ENCODE peak calls at places on chromosomes 12 and 14, in seven cellular contexts. O, K, N, Z, J, M and D are unnamed samples.

GRCh38 chr12:79818856-79819255 is 116.0 kb downstream of the PPP1R12A start:
- DNase-seq in Z (no peak), N (no peak), K (no peak), M (no peak), J (no peak), O (no peak), D (no peak)

GRCh38 chr12:12717586-12718381 is 616 bp downstream of the CDKN1B start:
- DNase-seq in K (peak), O (peak), Z (no peak), M (peak), J (peak), N (peak), D (no peak)

GRCh38 chr14:100761481-100761880 is 34.8 kb downstream of the DLK1 start:
- DNase-seq in M (no peak), N (no peak), Z (peak), J (no peak), O (peak), K (no peak), D (no peak)

GRCh38 chr14:103199141-103199540 is 75.9 kb downstream of the TNFAIP2 start:
- DNase-seq in O (no peak), K (no peak), Z (peak), N (no peak), M (peak), J (no peak), D (no peak)

GRCh38 chr14:104933721-104934379 is 9.2 kb downstream of the PLD4 start:
- DNase-seq in O (no peak), Z (no peak), N (peak), J (no peak), K (no peak), M (no peak), D (peak)

GRCh38 chr14:73235531-73236155 is 1.7 kb upstream of the PAPLN start:
- DNase-seq in Z (no peak), M (no peak), K (peak), O (peak), J (peak), N (peak), D (peak)

GRCh38 chr12:27530157-27530922 is 6.3 kb downstream of the PPFIBP1 start:
- DNase-seq in M (peak), J (peak), K (no peak), N (no peak), O (no peak), Z (peak), D (no peak)

GRCh38 chr12:103877934-103878510 is 37.0 kb upstream of the NT5DC3 start:
- DNase-seq in Z (peak), N (peak), M (peak), O (peak), K (peak), J (peak), D (peak)

GRCh38 chr12:4267904-4268548 is 5.5 kb upstream of the CCND2 start:
- DNase-seq in J (no peak), Z (no peak), M (no peak), O (peak), N (no peak), K (no peak), D (no peak)

GRCh38 chr12:84136862-84137367 is 775.7 kb downstream of the SLC6A15 start:
- DNase-seq in O (peak), M (no peak), N (no peak), K (no peak), Z (peak), J (no peak), D (no peak)

GRCh38 chr14:75205586-75205985 is 29.2 kb upstream of the TMED10 start:
- DNase-seq in O (peak), N (no peak), J (no peak), Z (peak), K (no peak), M (peak), D (no peak)

GRCh38 chr12:81627336-81628189 is 131.6 kb downstream of the PPFIA2 start:
- DNase-seq in J (peak), K (no peak), M (peak), N (no peak), Z (peak), O (peak), D (peak)

GRCh38 chr14:74804219-74804825 is 41.2 kb downstream of the YLPM1 start:
- DNase-seq in M (peak), K (no peak), N (no peak), O (peak), Z (peak), J (peak), D (peak)

GRCh38 chr12:117047810-117048584 is 51.2 kb downstream of the TESC start:
- DNase-seq in N (no peak), M (no peak), O (peak), Z (peak), J (peak), K (no peak), D (no peak)

GRCh38 chr14:64137657-64138290 is 156.4 kb downstream of the ESR2 start:
- DNase-seq in O (peak), K (no peak), J (peak), N (no peak), Z (peak), M (no peak), D (no peak)

GRCh38 chr12:180445-180844 is 33.5 kb downstream of the SLC6A12 start:
- DNase-seq in Z (peak), J (no peak), O (peak), N (no peak), K (no peak), M (peak), D (no peak)

GRCh38 chr12:133106253-133106652 is 23.8 kb downstream of the ZNF891 start:
- DNase-seq in K (no peak), Z (no peak), J (peak), N (no peak), O (peak), M (no peak), D (no peak)

GRCh38 chr14:76109087-76109880 is 42.4 kb upstream of the GPATCH2L start:
- DNase-seq in Z (no peak), N (no peak), J (no peak), M (peak), K (no peak), O (no peak), D (no peak)

GRCh38 chr12:96198970-96199369 is 4.8 kb downstream of the ELK3 start:
- DNase-seq in N (no peak), O (peak), K (no peak), M (peak), Z (peak), J (no peak), D (no peak)

GRCh38 chr12:121942145-121942718 is 23.8 kb downstream of the CFAP251 start:
- DNase-seq in N (no peak), Z (peak), O (peak), J (no peak), K (no peak), M (peak), D (no peak)

GRCh38 chr14:104865069-104865630 is at the start of gene CEP170B:
- DNase-seq in Z (peak), N (peak), M (peak), O (peak), J (peak), K (no peak), D (no peak)

GRCh38 chr12:82788594-82788993 is 101.9 kb downstream of the TMTC2 start:
- DNase-seq in K (no peak), M (no peak), J (no peak), Z (no peak), N (no peak), O (no peak), D (no peak)

GRCh38 chr12:32483499-32483898 is 84.1 kb downstream of the FGD4 start:
- DNase-seq in M (peak), O (peak), N (no peak), K (no peak), Z (no peak), J (no peak), D (no peak)

GRCh38 chr14:95885278-95885677 is 8.6 kb downstream of the TUNAR start:
- DNase-seq in N (no peak), J (peak), O (no peak), M (no peak), K (no peak), Z (no peak), D (no peak)

GRCh38 chr14:106579084-106579483 is 1052.7 kb downstream of the TMEM121 start:
- DNase-seq in O (no peak), K (no peak), Z (no peak), J (no peak), M (no peak), N (no peak), D (no peak)

GRCh38 chr14:74508292-74508731 is 14.7 kb downstream of the ISCA2 start:
- DNase-seq in K (no peak), M (no peak), Z (no peak), O (peak), N (peak), J (peak), D (no peak)

GRCh38 chr12:68440068-68440581 is 108.0 kb upstream of the MDM1 start:
- DNase-seq in Z (peak), M (peak), N (no peak), J (peak), K (no peak), O (peak), D (no peak)

GRCh38 chr12:94186461-94187237 is 38.3 kb downstream of the PLXNC1 start:
- DNase-seq in Z (peak), K (peak), O (peak), N (peak), M (peak), J (peak), D (peak)

GRCh38 chr12:49825971-49826421 is 2.2 kb downstream of the NCKAP5L start:
- DNase-seq in J (no peak), M (peak), K (no peak), N (no peak), O (peak), Z (peak), D (no peak)

GRCh38 chr12:49823951-49824350 is 4.3 kb downstream of the NCKAP5L start:
- DNase-seq in Z (no peak), K (no peak), J (no peak), M (no peak), N (no peak), O (no peak), D (no peak)

GRCh38 chr12:49825360-49825970 is 2.7 kb downstream of the NCKAP5L start:
- DNase-seq in K (no peak), Z (peak), O (peak), J (no peak), M (peak), N (no peak), D (no peak)

GRCh38 chr12:49824416-49824815 is 3.8 kb downstream of the NCKAP5L start:
- DNase-seq in K (no peak), M (no peak), N (no peak), Z (no peak), O (no peak), J (no peak), D (no peak)

GRCh38 chr12:49824886-49825285 is 3.3 kb downstream of the NCKAP5L start:
- DNase-seq in J (no peak), K (no peak), O (peak), N (no peak), Z (peak), M (peak), D (no peak)
- H3K4me2 ChIP-seq in J (no peak), K (peak), O (no peak), N (no peak), Z (peak), M (no peak), D (no peak)

GRCh38 chr14:66140213-66140918 is 345.8 kb upstream of the CCDC196 start:
- DNase-seq in N (no peak), M (no peak), O (no peak), Z (no peak), J (no peak), K (no peak), D (no peak)

GRCh38 chr14:66143387-66144112 is 342.6 kb upstream of the CCDC196 start:
- DNase-seq in Z (no peak), K (no peak), M (no peak), O (no peak), J (peak), N (no peak), D (no peak)

GRCh38 chr14:66139432-66139831 is 346.7 kb upstream of the CCDC196 start:
- DNase-seq in M (no peak), J (no peak), K (no peak), O (no peak), Z (no peak), N (no peak), D (no peak)

GRCh38 chr14:66140963-66141362 is 345.2 kb upstream of the CCDC196 start:
- DNase-seq in J (no peak), K (no peak), M (no peak), O (no peak), Z (no peak), N (no peak), D (no peak)

DNA sequence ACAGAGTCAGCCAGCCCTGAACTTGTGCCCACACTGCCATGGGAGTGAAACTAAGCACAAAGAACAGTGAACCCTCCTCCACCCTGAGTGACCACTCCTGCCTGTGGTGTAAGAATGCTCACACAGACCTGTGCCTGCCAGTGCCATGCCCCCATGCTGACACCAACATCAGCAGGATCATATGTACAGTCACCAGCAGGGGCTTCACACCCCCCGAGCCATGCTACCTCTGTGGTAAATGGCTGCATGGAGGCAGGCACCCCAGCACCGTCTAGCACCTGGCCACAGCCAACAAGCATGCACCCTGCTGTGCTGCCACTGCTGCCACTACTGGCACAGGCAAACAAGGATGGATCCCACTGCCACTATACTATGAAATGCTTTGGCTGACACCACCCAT is 344.4 kb upstream of the CCDC196 start:
- DNase-seq in Z (no peak), O (no peak), J (no peak), M (no peak), K (no peak), N (no peak), D (no peak)
- H3K4ac ChIP-seq in Z (no peak), O (no peak), J (no peak), M (no peak), K (no peak), N (no peak), D (no peak)

DNA sequence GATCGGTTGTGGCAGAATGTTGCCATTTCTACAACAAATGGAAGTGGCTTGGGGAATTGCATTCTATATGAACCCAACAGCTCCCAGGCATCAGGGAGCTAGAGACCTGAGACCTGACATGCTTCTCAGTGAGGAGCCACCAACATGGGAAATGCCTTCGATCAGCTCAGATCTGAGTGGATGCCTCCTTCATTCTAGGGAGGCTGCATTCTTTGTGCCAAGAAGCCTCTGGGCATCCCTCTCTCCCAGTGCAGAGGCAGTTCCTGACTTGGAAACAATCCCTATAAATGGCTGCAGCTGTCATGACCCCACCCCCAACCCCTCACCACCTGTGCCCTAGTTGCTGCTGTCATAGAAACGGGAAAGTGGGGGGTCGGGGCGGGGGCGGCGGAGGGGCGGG is 196.3 kb downstream of the PPM1H start:
- DNase-seq in J (peak), Z (no peak), M (no peak), K (no peak), N (no peak), O (no peak), D (no peak)
- H3K4me2 ChIP-seq in J (no peak), Z (no peak), M (no peak), K (peak), N (no peak), O (no peak), D (no peak)

DNA sequence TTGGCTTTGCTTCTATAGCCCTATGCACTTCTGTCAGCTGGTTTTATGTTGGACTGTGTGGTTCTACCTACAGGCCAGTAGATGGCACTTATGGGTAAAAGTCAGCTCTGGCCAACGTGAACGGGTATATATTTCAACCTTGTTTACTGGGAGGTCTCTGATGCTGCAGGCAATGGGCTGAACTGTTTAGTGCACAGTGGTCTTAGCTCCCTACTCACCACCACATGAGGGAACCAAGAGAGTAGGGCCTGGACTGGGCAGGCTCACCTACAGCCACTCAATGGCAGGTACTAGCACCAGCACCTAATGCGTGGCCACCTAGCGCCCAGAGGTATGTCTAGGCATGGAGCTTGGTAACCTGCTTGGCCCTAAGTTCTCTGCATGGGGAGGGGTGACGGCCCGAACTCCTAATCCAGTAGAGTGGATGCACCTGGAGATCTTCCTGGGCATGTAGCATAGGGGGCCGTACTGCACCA is 481.8 kb downstream of the TMEM117 start:
- DNase-seq in Z (peak), M (peak), N (peak), K (peak), J (peak), O (peak), D (peak)
- H3K4ac ChIP-seq in Z (no peak), M (no peak), N (no peak), K (peak), J (no peak), O (no peak), D (no peak)

GRCh38 chr14:68208726-68209125 is 389.1 kb downstream of the RAD51B start:
- DNase-seq in Z (no peak), J (no peak), M (no peak), K (no peak), N (no peak), O (no peak), D (no peak)
- H3K4me2 ChIP-seq in Z (no peak), J (no peak), M (no peak), K (no peak), N (no peak), O (no peak), D (no peak)

GRCh38 chr12:61530456-61530855 is 729.7 kb upstream of the USP15 start:
- DNase-seq in M (no peak), Z (no peak), J (no peak), N (no peak), K (no peak), O (no peak), D (no peak)
- H3K4ac ChIP-seq in M (no peak), Z (no peak), J (no peak), N (no peak), K (no peak), O (no peak), D (no peak)

GRCh38 chr14:79332504-79333197 is 878.7 kb downstream of the DIO2 start:
- DNase-seq in M (no peak), Z (peak), K (peak), N (no peak), J (peak), O (peak), D (peak)

GRCh38 chr14:79337761-79338160 is 873.5 kb downstream of the DIO2 start:
- DNase-seq in N (no peak), J (peak), O (peak), Z (no peak), M (peak), K (no peak), D (no peak)

GRCh38 chr14:79331820-79332219 is 879.5 kb downstream of the DIO2 start:
- DNase-seq in K (no peak), M (no peak), N (no peak), Z (no peak), J (no peak), O (no peak), D (no peak)

GRCh38 chr14:79333198-79333546 is 878.1 kb downstream of the DIO2 start:
- DNase-seq in O (no peak), K (no peak), M (peak), J (peak), Z (no peak), N (no peak), D (no peak)

GRCh38 chr14:79334272-79334671 is 877.0 kb downstream of the DIO2 start:
- DNase-seq in K (no peak), J (peak), N (no peak), Z (no peak), M (peak), O (no peak), D (no peak)
- H3K4me2 ChIP-seq in K (peak), J (no peak), N (no peak), Z (no peak), M (no peak), O (no peak), D (no peak)

GRCh38 chr12:100153131-100153530 is 10.5 kb upstream of the BLTP3B start:
- DNase-seq in Z (no peak), N (no peak), J (no peak), O (no peak), M (no peak), K (no peak), D (no peak)
- H3K4ac ChIP-seq in Z (no peak), N (no peak), J (no peak), O (no peak), M (no peak), K (no peak), D (no peak)